ENCODE peak calls at places on chromosomes 2 and 18, in six cellular contexts. B is fibroblast of the aortic adventitia, U is PC-3, M is fibroblast of mammary gland, Y is GM12864, H is nephron progenitor cell. F is an unnamed sample.

GRCh38 chr2:151570191-151570590 is 160.5 kb downstream of the RIF1 start:
- DNase-seq in B (no peak), U (no peak), M (no peak), Y (no peak), H (no peak), F (no peak)

GRCh38 chr2:54456526-54457325 is 599 bp downstream of the SPTBN1 start:
- DNase-seq in B (no peak), U (peak), M (peak), Y (no peak), H (peak), F (peak)

GRCh38 chr2:12965540-12966269 is 249.0 kb downstream of the TRIB2 start:
- DNase-seq in B (peak), U (peak), M (peak), Y (no peak), H (no peak), F (peak)

GRCh38 chr2:122651780-122652179 is 896.3 kb downstream of the TSN start:
- DNase-seq in B (no peak), U (no peak), M (no peak), Y (no peak), H (no peak), F (no peak)

GRCh38 chr2:281381-281780 is 6.5 kb downstream of the ALKAL2 start:
- DNase-seq in B (no peak), U (no peak), M (no peak), Y (no peak), H (no peak), F (no peak)

GRCh38 chr2:35410431-35411061 is 945.0 kb upstream of the CRIM1 start:
- DNase-seq in B (peak), U (peak), M (peak), Y (no peak), H (peak), F (peak)

GRCh38 chr2:29920631-29921559 is 491 bp downstream of the ALK start:
- DNase-seq in B (peak), U (peak), M (no peak), Y (no peak), H (peak), F (peak)

GRCh38 chr2:136764397-136765255 is 719 bp upstream of the THSD7B start:
- DNase-seq in B (no peak), U (no peak), M (no peak), Y (no peak), H (peak), F (no peak)

GRCh38 chr2:211129798-211130197 is 573.4 kb downstream of the CPS1 start:
- DNase-seq in B (no peak), U (no peak), M (no peak), Y (no peak), H (no peak), F (no peak)

GRCh38 chr18:8984131-8984670 is 118.3 kb upstream of the NDUFV2 start:
- DNase-seq in B (no peak), U (no peak), M (no peak), Y (no peak), H (no peak), F (no peak)

GRCh38 chr2:212345966-212346365 is 192.6 kb downstream of the ERBB4 start:
- DNase-seq in B (peak), U (no peak), M (no peak), Y (no peak), H (no peak), F (no peak)

GRCh38 chr2:60560734-60561649 is 7.5 kb upstream of the BCL11A start:
- DNase-seq in B (peak), U (peak), M (peak), Y (no peak), H (no peak), F (peak)

GRCh38 chr2:240363718-240364581 is 71.5 kb upstream of the GPC1 start:
- DNase-seq in B (no peak), U (no peak), M (no peak), Y (no peak), H (no peak), F (no peak)

GRCh38 chr2:45857848-45858520 is 206.5 kb downstream of the PRKCE start:
- DNase-seq in B (no peak), U (no peak), M (no peak), Y (no peak), H (no peak), F (no peak)

GRCh38 chr18:23719634-23720201 is 30.5 kb downstream of the LAMA3 start:
- DNase-seq in B (peak), U (peak), M (peak), Y (no peak), H (no peak), F (peak)

GRCh38 chr2:80331025-80331424 is 26.5 kb upstream of the LRRTM1 start:
- DNase-seq in B (no peak), U (no peak), M (no peak), Y (no peak), H (no peak), F (no peak)

GRCh38 chr18:13446024-13446423 is 227.5 kb downstream of the LDLRAD4 start:
- DNase-seq in B (no peak), U (no peak), M (no peak), Y (no peak), H (no peak), F (no peak)

GRCh38 chr18:59952283-59953007 is 52.6 kb downstream of the PMAIP1 start:
- DNase-seq in B (no peak), U (no peak), M (no peak), Y (no peak), H (no peak), F (no peak)

GRCh38 chr2:172972005-172972619 is 103.5 kb upstream of the MAP3K20 start:
- DNase-seq in B (peak), U (peak), M (peak), Y (no peak), H (peak), F (peak)

GRCh38 chr2:235413084-235413483 is 80.8 kb upstream of the AGAP1 start:
- DNase-seq in B (no peak), U (no peak), M (no peak), Y (no peak), H (no peak), F (no peak)

GRCh38 chr2:25411281-25411680 is 69.6 kb upstream of the DNMT3A start:
- DNase-seq in B (no peak), U (no peak), M (no peak), Y (no peak), H (no peak), F (no peak)

GRCh38 chr2:217969588-217969987 is 33.2 kb downstream of the TNS1 start:
- DNase-seq in B (no peak), U (no peak), M (no peak), Y (no peak), H (no peak), F (no peak)

GRCh38 chr18:2538844-2539243 is 32.5 kb downstream of the METTL4 start:
- DNase-seq in B (peak), U (no peak), M (peak), Y (no peak), H (no peak), F (no peak)

GRCh38 chr2:101200714-101201113 is 49.5 kb upstream of the TBC1D8 start:
- DNase-seq in B (peak), U (peak), M (peak), Y (no peak), H (no peak), F (peak)

GRCh38 chr2:230713331-230714121 is 884 bp downstream of the CAB39 start:
- DNase-seq in B (peak), U (peak), M (no peak), Y (no peak), H (peak), F (peak)

GRCh38 chr2:205463626-205464025 is 218.7 kb upstream of the NRP2 start:
- DNase-seq in B (no peak), U (no peak), M (no peak), Y (no peak), H (no peak), F (no peak)

GRCh38 chr18:49839012-49839411 is 25.7 kb upstream of the ACAA2 start:
- DNase-seq in B (no peak), U (peak), M (peak), Y (no peak), H (no peak), F (peak)

GRCh38 chr2:43482974-43483373 is 112.9 kb downstream of the THADA start:
- DNase-seq in B (peak), U (peak), M (peak), Y (peak), H (no peak), F (peak)

GRCh38 chr2:234044157-234044556 is 6.3 kb upstream of the SPP2 start:
- DNase-seq in B (peak), U (peak), M (peak), Y (no peak), H (no peak), F (peak)

GRCh38 chr2:49928541-49928940 is 774.2 kb upstream of the FSHR start:
- DNase-seq in B (no peak), U (no peak), M (no peak), Y (no peak), H (no peak), F (no peak)

GRCh38 chr18:10010611-10011015 is 96.8 kb downstream of the VAPA start:
- DNase-seq in B (peak), U (peak), M (peak), Y (no peak), H (no peak), F (peak)

GRCh38 chr18:23077493-23078256 is 57.6 kb upstream of the CABLES1 start:
- DNase-seq in B (no peak), U (peak), M (peak), Y (no peak), H (no peak), F (peak)

GRCh38 chr2:238388794-238389193 is 37.9 kb upstream of the ASB1 start:
- DNase-seq in B (no peak), U (no peak), M (no peak), Y (no peak), H (peak), F (no peak)

GRCh38 chr2:225233234-225233633 is 166.3 kb upstream of the NYAP2 start:
- DNase-seq in B (no peak), U (peak), M (no peak), Y (no peak), H (no peak), F (no peak)

GRCh38 chr2:25698752-25699151 is 25.4 kb upstream of the DTNB start:
- DNase-seq in B (peak), U (peak), M (no peak), Y (no peak), H (no peak), F (peak)

GRCh38 chr2:181138816-181139215 is 158.4 kb downstream of the UBE2E3 start:
- DNase-seq in B (peak), U (peak), M (peak), Y (no peak), H (no peak), F (peak)

GRCh38 chr2:74026674-74027294 is 42.1 kb downstream of the TET3 start:
- DNase-seq in B (no peak), U (no peak), M (no peak), Y (no peak), H (no peak), F (no peak)

GRCh38 chr18:64099244-64099643 is 49.6 kb downstream of the LINC00305 start:
- DNase-seq in B (no peak), U (no peak), M (no peak), Y (no peak), H (no peak), F (no peak)

GRCh38 chr18:64100136-64100922 is 48.6 kb downstream of the LINC00305 start:
- DNase-seq in B (no peak), U (no peak), M (no peak), Y (no peak), H (no peak), F (no peak)

GRCh38 chr18:64095056-64095455 is 53.8 kb downstream of the LINC00305 start:
- DNase-seq in B (no peak), U (no peak), M (no peak), Y (no peak), H (no peak), F (no peak)

GRCh38 chr18:64094210-64094609 is 54.7 kb downstream of the LINC00305 start:
- DNase-seq in B (no peak), U (no peak), M (no peak), Y (no peak), H (no peak), F (no peak)

GRCh38 chr18:64097497-64097896 is 51.4 kb downstream of the LINC00305 start:
- DNase-seq in B (no peak), U (peak), M (peak), Y (no peak), H (no peak), F (no peak)
- TF ChIP-seq CTCF in B (no peak), U (peak), M (peak), Y (no peak), H (peak), F (peak)

DNA sequence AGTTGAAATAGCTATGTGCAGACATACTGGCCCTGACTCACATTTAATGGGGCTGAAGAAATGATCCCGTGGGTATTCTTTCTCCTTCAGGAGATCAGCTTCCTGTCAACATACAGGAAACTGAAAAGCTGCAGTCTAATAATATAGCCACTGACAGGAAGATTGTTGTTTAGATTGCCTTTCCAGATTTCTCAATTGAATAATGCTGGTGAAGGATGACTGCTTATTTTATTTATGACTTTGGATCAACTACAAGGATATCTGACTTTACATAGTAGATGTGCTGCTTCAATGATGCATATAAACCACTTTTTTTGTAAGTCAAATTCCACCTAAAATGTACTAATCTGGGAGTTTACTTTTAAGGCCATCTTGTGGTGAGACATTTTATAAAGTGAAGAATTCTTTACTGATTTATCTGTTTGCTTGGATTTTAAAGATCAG is 93.4 kb upstream of the MAP4K3 start:
- DNase-seq in B (peak), U (peak), M (peak), Y (no peak), H (no peak), F (peak)
- TF ChIP-seq CTCF in B (no peak), U (peak), M (peak), Y (no peak), H (no peak), F (peak)

DNA sequence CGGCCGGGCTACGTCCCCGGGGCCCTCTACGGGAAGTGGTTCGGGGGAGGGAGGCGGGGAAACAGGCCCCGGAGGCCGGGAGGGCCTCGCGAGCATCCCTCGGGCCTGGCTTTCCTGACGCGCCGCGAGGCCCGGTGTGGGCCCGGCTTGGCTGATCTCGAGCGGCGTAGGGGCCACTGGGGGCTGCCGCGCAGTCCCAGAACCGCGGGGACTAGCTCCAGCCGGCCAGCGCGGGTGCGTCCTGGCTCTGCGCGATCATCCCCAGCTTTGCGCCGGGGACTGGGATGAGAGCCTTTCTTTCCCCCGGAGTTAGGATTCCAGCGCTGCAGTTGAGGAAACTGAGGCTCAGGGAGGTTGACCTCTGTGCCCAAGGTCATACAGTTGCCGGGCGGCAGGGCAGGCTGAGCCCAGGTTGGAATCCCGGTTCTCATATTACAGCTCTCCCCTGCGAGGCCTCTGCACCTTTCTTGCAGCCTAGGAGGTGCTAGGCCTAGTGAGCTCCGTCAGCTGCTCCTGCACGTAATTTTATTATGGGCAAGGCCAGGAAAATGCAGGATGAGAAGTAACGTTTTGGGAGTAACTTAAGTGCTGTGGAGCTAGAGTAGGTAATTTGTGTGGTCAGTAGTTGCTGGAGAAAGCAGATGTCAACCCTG is 501 bp downstream of the LPIN1 start:
- DNase-seq in B (no peak), U (peak), M (no peak), Y (no peak), H (no peak), F (peak)
- TF ChIP-seq CTCF in B (no peak), U (no peak), M (no peak), Y (no peak), H (no peak), F (no peak)

DNA sequence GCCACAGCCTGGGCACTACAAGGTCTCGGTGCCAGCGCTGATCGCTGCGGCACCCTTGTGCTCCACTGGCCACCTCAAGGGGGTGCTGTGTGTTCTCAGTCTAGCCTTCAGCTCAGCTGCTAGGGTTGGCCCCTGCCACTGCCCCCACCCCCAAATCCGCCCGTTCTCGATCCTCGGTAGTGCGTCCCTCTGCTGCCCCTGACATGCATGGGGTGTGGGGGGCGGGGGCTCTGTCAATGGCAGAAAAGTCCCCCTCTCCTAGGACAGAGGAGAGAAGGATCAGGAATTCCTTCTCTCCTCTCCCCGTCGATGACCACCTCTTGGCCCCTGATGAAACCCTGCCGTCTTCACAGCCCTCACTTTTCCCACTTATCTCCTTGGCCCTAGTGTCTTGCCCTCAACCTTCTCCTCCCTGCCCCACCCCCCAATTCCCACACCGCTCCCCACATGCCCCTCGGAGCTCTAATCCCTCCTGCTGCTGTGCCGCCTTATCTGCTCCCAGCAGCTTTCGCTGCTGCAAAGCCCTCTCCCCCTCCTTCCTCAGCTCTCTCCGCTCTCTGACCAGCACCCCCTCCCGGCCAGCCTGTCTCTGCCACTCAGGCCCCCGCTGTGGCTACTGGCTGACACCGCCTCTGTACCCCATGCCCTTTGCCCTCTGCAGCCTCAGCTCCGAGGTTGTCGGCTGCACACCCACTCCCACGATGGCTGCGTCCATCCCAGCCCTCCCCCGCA is 4.3 kb upstream of the ASIC4 start:
- DNase-seq in B (peak), U (peak), M (peak), Y (no peak), H (peak), F (peak)
- TF ChIP-seq CTCF in B (peak), U (peak), M (peak), Y (peak), H (peak), F (peak)

GRCh38 chr2:219388127-219388844 is 574 bp upstream of the DNPEP start:
- DNase-seq in B (peak), U (peak), M (peak), Y (peak), H (peak), F (peak)
- TF ChIP-seq CTCF in B (peak), U (peak), M (peak), Y (peak), H (peak), F (no peak)

GRCh38 chr2:98923244-98923940 is 12.6 kb downstream of the CRACDL start:
- DNase-seq in B (no peak), U (peak), M (no peak), Y (no peak), H (no peak), F (peak)
- TF ChIP-seq CTCF in B (no peak), U (peak), M (peak), Y (peak), H (peak), F (peak)

GRCh38 chr2:158071018-158071417 is 30.7 kb upstream of the UPP2 start:
- DNase-seq in B (no peak), U (no peak), M (no peak), Y (no peak), H (no peak), F (no peak)
- TF ChIP-seq CTCF in B (no peak), U (no peak), M (no peak), Y (no peak), H (no peak), F (no peak)

GRCh38 chr18:80247403-80247916 is at the start of gene PARD6G:
- DNase-seq in B (peak), U (peak), M (peak), Y (no peak), H (peak), F (peak)
- TF ChIP-seq CTCF in B (peak), U (no peak), M (no peak), Y (no peak), H (no peak), F (no peak)

GRCh38 chr2:127700527-127701192 is 637 bp upstream of the SFT2D3 start:
- DNase-seq in B (no peak), U (peak), M (no peak), Y (peak), H (peak), F (peak)
- TF ChIP-seq CTCF in B (no peak), U (peak), M (no peak), Y (peak), H (no peak), F (no peak)

GRCh38 chr2:47072018-47072691 is 83.0 kb downstream of the STPG4 start:
- DNase-seq in B (peak), U (no peak), M (peak), Y (no peak), H (peak), F (no peak)
- TF ChIP-seq CTCF in B (peak), U (no peak), M (peak), Y (no peak), H (no peak), F (no peak)

F was measured in MCF 10A.